ENCODE peak calls at places on chromosomes 3 and 15, in five cellular contexts. F is mesenchymal stem cell; X is SK-N-MC; B is Panc1; L is CD4-positive, alpha-beta memory T cell. P is an unnamed sample.

GRCh38 chr15:78790027-78790426 is 21.2 kb downstream of the ADAMTS7 start:
- DNase-seq in F (no peak), X (no peak), B (no peak), L (no peak), P (no peak)

GRCh38 chr15:44501768-44502366 is 35.1 kb upstream of the EIF3J start:
- DNase-seq in F (peak), X (peak), B (no peak), L (peak), P (peak)

GRCh38 chr15:81225161-81225671 is 28.5 kb downstream of the IL16 start:
- DNase-seq in F (no peak), X (no peak), B (no peak), L (no peak), P (no peak)

GRCh38 chr15:99683000-99683670 is 50.1 kb downstream of the LYSMD4 start:
- DNase-seq in F (peak), X (no peak), B (no peak), L (no peak), P (peak)

GRCh38 chr15:65384505-65384894 is 6.7 kb upstream of the IGDCC3 start:
- DNase-seq in F (no peak), X (no peak), B (no peak), L (no peak), P (no peak)

GRCh38 chr15:52040167-52040900 is 21.3 kb downstream of the MAPK6 start:
- DNase-seq in F (peak), X (no peak), B (no peak), L (no peak), P (no peak)

GRCh38 chr3:186268616-186269448 is 93.2 kb downstream of the DGKG start:
- DNase-seq in F (peak), X (no peak), B (no peak), L (no peak), P (no peak)

GRCh38 chr3:131361464-131362421 is 19.8 kb upstream of the NUDT16 start:
- DNase-seq in F (peak), X (no peak), B (peak), L (no peak), P (peak)

GRCh38 chr3:48472923-48473616 is 26.5 kb downstream of the ATRIP start:
- DNase-seq in F (peak), X (peak), B (no peak), L (peak), P (peak)

GRCh38 chr15:78007211-78007956 is 70.1 kb downstream of the TBC1D2B start:
- DNase-seq in F (no peak), X (no peak), B (no peak), L (no peak), P (no peak)

GRCh38 chr15:33022629-33023028 is 171.9 kb downstream of the FMN1 start:
- DNase-seq in F (peak), X (no peak), B (no peak), L (no peak), P (peak)

GRCh38 chr3:8239095-8239494 is 262.5 kb upstream of the LMCD1 start:
- DNase-seq in F (no peak), X (no peak), B (no peak), L (no peak), P (no peak)

GRCh38 chr3:12751548-12751947 is 7.5 kb downstream of the TMEM40 start:
- DNase-seq in F (peak), X (no peak), B (no peak), L (no peak), P (no peak)
- H3K27ac ChIP-seq in F (no peak), X (no peak), B (no peak), L (no peak), P (no peak)

GRCh38 chr3:169667380-169667671 is 3.8 kb upstream of the MECOM start:
- DNase-seq in F (no peak), X (no peak), B (no peak), L (no peak), P (no peak)

GRCh38 chr3:169669816-169670215 is 6.3 kb upstream of the MECOM start:
- DNase-seq in F (no peak), X (no peak), B (no peak), L (no peak), P (no peak)

GRCh38 chr3:169668957-169669681 is 5.6 kb upstream of the MECOM start:
- DNase-seq in F (peak), X (no peak), B (no peak), L (no peak), P (no peak)

GRCh38 chr3:169667710-169668080 is 4.2 kb upstream of the MECOM start:
- DNase-seq in F (no peak), X (no peak), B (no peak), L (no peak), P (no peak)

DNA sequence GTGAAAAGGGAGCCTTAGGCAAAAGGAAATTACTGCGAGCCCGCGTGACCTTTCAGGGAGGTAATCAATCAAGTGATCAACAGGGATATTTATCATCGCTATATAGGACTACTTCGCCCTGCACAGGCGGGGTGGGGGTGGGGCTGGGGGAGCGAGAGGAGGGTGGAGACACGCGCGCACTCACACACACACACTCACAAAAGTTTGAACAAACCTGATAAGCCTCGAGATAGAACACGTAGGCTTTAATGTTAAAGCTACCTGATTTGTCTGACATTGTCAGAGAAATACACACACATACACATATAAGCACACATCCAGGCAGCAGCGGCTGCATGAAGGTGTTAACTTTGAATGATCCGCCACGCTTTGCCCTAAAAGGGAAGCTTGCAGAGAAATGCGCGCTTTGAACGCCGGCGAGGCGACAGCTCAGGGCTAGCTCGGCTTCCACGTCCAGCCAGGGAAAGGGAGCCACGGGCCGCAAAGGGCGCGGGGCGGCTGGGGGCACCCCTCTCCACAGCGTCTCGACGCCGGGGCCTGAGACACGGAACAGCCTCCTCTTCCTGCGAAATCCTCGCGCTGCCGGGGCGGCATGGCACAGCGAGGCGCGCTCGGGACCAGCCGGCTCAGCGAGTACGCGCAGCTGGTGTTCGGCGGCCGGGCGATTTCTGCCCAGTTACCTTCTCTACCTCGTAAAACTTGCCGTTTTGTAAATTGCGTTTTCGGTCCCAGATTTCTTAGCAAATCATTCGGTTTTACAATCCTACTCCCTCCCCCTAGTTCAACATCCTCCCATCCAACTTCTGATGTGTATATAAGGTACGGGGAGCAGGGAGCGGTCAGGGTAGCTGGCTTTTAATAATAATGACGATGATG is 4.8 kb upstream of the MECOM start:
- DNase-seq in F (peak), X (no peak), B (no peak), L (peak), P (no peak)
- H3K27ac ChIP-seq in F (no peak), X (no peak), B (no peak), L (no peak), P (no peak)

GRCh38 chr3:190048831-190049541 is 71.7 kb downstream of the P3H2 start:
- DNase-seq in F (peak), X (peak), B (no peak), L (no peak), P (peak)
- H3K27ac ChIP-seq in F (peak), X (peak), B (peak), L (no peak), P (peak)

GRCh38 chr3:32973982-32974381 is 22.5 kb downstream of the CCR4 start:
- DNase-seq in F (peak), X (no peak), B (no peak), L (peak), P (no peak)

GRCh38 chr3:32977842-32978241 is 26.4 kb downstream of the CCR4 start:
- DNase-seq in F (no peak), X (no peak), B (no peak), L (no peak), P (no peak)

GRCh38 chr3:32972482-32973146 is 21.2 kb downstream of the CCR4 start:
- DNase-seq in F (peak), X (no peak), B (no peak), L (no peak), P (no peak)

GRCh38 chr3:32975891-32976290 is 24.4 kb downstream of the CCR4 start:
- DNase-seq in F (no peak), X (no peak), B (no peak), L (no peak), P (no peak)
- H3K27ac ChIP-seq in F (no peak), X (no peak), B (no peak), L (no peak), P (no peak)

DNA sequence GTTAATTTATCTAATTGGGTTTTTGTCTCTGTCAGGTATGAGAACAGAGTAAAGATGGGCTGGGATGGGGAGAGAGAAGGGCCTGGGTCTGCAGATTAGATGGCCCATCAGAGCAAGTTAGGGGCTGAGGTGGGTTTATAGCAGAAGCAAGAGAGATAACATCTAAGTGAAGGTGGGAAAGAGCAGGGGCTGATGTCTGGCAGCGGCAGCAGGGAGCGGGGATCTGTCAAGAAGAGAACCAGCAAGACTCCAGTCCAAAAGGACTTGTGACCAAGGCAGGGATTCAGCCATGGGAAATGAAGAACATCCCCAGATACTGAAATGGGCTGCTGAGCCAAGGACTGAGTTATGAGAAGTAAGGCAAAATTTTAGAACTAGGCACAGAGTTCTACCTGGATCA is 320.6 kb upstream of the TBL1XR1 start:
- DNase-seq in F (no peak), X (no peak), B (no peak), L (no peak), P (no peak)
- H3K27ac ChIP-seq in F (no peak), X (no peak), B (peak), L (no peak), P (no peak)

DNA sequence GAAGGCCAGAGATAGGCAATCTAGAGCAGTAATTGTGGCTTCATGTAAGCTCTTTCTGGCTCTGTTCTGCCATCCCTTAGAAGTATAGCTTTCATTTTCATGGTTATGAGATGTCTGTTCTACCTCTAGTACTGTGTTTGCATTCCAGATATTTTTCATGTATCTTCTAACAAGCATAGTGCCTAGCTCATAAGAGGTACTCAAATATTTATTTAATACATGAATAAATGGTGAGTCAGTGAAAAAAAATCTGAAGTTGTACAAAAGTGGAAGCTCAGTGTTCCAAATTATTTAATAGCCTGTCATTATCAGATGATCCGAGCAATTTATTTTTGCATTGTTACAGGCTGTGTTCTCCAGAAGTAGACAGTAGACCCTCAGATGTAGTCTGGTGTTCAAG is 64.3 kb downstream of the OXSM start:
- DNase-seq in F (peak), X (no peak), B (no peak), L (no peak), P (no peak)
- H3K27ac ChIP-seq in F (no peak), X (no peak), B (no peak), L (no peak), P (no peak)

GRCh38 chr15:40342421-40343313 is 1.9 kb upstream of the CCDC9B start:
- DNase-seq in F (peak), X (no peak), B (no peak), L (no peak), P (peak)
- H3K27ac ChIP-seq in F (peak), X (peak), B (peak), L (no peak), P (peak)

GRCh38 chr3:114892880-114893279 is 254.2 kb downstream of the ZBTB20 start:
- DNase-seq in F (no peak), X (no peak), B (no peak), L (no peak), P (no peak)
- H3K27ac ChIP-seq in F (no peak), X (no peak), B (no peak), L (no peak), P (no peak)

DNA sequence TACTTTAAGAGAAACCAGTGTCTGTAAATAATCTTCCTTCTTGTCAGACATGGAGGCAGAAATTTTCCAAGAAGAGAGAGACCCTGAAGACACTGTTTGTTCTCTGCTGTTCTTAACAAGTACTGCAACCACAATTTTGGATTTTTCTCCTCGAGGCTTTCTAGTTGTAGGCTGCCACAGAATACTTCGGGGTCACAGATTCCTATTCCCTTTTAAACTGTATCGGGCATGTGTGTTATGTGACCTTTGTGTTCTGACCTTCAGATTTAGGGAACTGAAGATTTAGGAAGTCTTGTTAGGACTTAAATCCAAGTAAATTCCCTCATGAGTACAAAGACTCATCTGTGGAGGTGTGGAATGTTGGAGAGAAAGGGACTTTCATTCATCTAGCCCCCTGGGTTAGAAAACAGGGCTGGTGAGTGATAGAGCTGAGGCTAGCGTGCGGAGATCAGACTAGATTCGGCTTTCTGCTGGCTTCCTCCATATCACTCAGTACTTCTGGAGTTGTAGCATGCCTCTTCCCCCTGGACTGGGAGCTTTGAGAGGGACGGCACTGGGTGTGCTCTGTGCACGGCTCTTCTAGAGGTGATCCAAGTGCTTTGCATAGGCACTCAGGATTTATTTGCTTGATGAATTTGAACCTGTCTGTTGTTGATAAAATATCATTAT is 237.0 kb downstream of the LPP start:
- DNase-seq in F (no peak), X (no peak), B (no peak), L (no peak), P (no peak)
- H3K27ac ChIP-seq in F (no peak), X (no peak), B (no peak), L (no peak), P (peak)

GRCh38 chr15:68678746-68679145 is 100.0 kb downstream of the CORO2B start:
- DNase-seq in F (no peak), X (no peak), B (no peak), L (no peak), P (no peak)

GRCh38 chr15:68681836-68682235 is 103.0 kb downstream of the CORO2B start:
- DNase-seq in F (no peak), X (no peak), B (no peak), L (no peak), P (no peak)

GRCh38 chr15:68679161-68679560 is 100.4 kb downstream of the CORO2B start:
- DNase-seq in F (no peak), X (no peak), B (no peak), L (no peak), P (no peak)

GRCh38 chr15:68677996-68678395 is 99.2 kb downstream of the CORO2B start:
- DNase-seq in F (no peak), X (no peak), B (no peak), L (no peak), P (no peak)

DNA sequence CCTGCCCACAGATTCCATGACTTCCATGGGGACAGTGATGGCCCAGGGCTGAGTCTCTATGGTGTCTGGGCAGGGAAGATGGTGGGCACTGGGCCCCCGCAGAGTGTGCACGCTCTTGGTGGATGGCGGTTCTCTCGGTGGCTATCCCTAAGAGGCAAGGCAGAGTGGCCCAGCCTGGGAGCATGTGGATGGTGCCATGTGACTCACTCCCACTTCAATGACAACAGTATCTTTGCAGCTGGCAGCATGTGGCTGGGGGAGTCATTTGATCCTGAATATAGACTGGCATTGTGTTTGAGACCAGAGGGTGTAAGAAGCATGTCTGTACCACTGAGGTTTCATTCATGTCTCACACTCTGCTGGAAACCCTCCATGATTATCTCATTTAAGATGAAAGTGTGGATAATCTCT is 101.2 kb downstream of the CORO2B start:
- DNase-seq in F (no peak), X (no peak), B (no peak), L (no peak), P (no peak)
- H3K27ac ChIP-seq in F (no peak), X (no peak), B (no peak), L (no peak), P (no peak)